ENCODE peak calls at places on chromosomes 5 and 9, in five cellular contexts. K, S, L, W and T are unnamed samples.

GRCh38 chr9:4739587-4740372 is 1.2 kb downstream of the AK3 start:
- DNase-seq in S (no peak), K (peak), L (no peak), W (no peak), T (no peak)

GRCh38 chr5:74622122-74622521 is 18.4 kb downstream of the ENC1 start:
- DNase-seq in L (no peak), S (no peak), W (no peak), K (no peak), T (no peak)

GRCh38 chr9:111516061-111516465 is 8.9 kb upstream of the ZNF483 start:
- DNase-seq in L (no peak), S (no peak), W (no peak), K (no peak), T (no peak)

GRCh38 chr5:139385061-139385889 is 2.2 kb upstream of the SLC23A1 start:
- DNase-seq in L (no peak), K (peak), S (no peak), W (peak), T (no peak)

GRCh38 chr5:142432369-142432863 is 107.6 kb upstream of the SPRY4 start:
- DNase-seq in W (no peak), L (peak), S (no peak), K (peak), T (no peak)

GRCh38 chr5:170184007-170184687 is 48.6 kb upstream of the C5orf58 start:
- DNase-seq in L (peak), W (no peak), K (peak), S (peak), T (peak)

GRCh38 chr5:11719888-11720481 is 184.3 kb downstream of the CTNND2 start:
- DNase-seq in L (peak), S (peak), K (peak), W (no peak), T (peak)

GRCh38 chr5:143644751-143645150 is 167.2 kb upstream of the HMHB1 start:
- DNase-seq in W (no peak), K (no peak), L (no peak), S (no peak), T (no peak)

GRCh38 chr5:67268233-67269011 is 71.8 kb upstream of the CD180 start:
- DNase-seq in S (peak), K (peak), L (peak), W (peak), T (peak)

GRCh38 chr5:13478831-13479465 is 465.5 kb downstream of the DNAH5 start:
- DNase-seq in S (no peak), K (no peak), L (peak), W (no peak), T (peak)
- TF ChIP-seq CTCF in S (peak), K (no peak), L (peak), W (peak), T (peak)

DNA sequence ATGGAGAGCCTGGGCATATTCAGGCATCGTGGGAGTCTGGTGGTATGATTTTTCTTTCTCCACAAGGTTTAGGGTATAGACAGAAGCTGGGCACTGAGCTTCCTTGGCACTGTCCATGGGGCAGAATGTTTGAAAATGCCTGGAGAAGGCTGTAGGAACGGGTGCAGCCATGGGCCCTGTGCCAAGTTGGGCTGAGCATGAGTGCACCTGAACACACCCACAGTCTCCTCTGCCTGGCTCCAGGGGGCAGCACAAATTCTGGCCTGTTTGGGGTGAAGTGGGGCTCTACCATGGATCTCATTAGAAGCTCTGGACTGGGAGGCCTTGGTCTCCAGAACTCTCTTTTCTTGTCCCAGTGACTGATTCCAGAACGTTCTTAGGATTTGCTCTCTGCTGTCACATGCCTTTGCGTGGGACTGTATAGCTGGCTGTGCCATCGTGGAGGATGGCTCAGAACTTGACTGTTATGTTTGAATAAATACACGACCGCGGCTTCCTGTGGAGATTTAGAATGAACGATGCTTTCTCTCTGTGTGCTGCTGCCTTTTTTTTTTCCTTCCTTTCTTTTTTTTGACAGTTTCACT is 229.8 kb downstream of the FANCC start:
- DNase-seq in S (no peak), L (no peak), K (peak), W (no peak), T (no peak)
- TF ChIP-seq CTCF in S (peak), L (peak), K (no peak), W (peak), T (no peak)

DNA sequence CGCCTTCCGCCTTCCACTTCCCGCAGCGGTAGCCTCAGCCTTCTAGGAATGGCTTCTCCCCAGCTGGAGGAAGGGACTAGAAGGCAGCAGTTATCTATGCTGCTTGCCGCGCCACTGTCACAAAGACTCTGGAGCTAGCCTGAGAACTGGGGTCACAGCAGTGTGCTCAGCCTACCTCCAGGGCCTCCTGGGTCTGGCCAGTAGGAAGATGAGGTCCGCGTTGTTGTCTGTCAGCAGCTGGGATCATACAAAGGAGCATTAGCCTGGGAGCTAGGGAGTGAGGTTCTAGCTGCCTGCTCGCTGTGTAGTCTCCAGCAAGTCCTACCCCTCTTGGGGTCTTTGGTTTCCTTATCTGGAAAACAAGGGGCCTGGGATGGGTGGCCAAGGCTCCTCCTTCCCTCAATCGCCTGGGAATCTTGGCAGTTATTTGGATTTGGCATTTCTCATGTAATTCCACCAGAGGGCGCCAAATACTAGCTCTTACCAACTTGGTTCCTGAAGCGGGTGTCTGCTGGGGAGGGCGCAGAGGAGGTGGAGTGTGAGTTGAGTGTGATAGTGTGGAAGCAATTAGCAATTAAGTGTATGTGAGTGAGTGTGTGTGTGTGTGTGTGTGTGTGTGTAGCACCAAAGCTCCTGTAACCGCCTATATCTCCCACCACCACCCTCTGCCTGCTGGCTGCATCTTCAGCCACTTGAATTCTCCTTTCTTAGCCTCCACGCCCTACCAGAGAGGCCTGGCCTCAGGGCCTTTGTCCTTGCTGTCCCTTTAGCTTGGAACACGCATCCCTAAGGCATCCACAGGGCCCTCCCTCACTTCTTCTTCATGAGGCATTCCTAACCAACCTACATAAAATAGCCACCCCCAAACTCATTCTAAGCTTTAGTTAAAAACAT is 97.1 kb downstream of the ENTREP1 start:
- DNase-seq in W (no peak), K (peak), L (peak), S (no peak), T (peak)
- TF ChIP-seq CTCF in W (peak), K (peak), L (peak), S (peak), T (peak)

DNA sequence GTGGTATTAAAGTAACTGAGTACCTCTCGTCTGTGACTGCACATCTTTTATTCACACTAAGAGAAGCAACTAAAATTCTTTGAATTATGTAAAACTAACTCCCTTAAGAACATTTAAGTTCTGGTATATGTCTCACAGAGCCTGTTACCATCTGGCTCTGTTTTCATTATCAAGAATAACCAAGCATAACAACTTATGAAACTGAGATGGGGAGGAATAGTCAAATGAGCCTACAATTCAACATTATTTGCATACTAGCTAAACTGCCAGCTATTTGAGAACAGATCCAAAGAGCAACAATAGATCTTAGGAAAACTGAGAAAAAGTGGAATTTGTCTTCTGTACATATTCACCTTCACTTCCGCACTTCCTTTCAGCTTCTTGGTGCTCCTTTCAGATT is 25.2 kb upstream of the ISOC1 start:
- DNase-seq in K (no peak), L (no peak), W (no peak), S (no peak), T (no peak)
- TF ChIP-seq CTCF in K (no peak), L (no peak), W (no peak), S (no peak), T (no peak)